ENCODE peak calls at places on chromosome 20, in five cellular contexts. D is SHP77, R is A549, N is SJSA1, P is HT1080. K is an unnamed sample.

GRCh38 chr20:6178537-6178936 is 55.7 kb upstream of the FERMT1 start:
- DNase-seq in D (peak; percentile 60), R (no peak), N (no peak), P (peak; percentile 4), K (no peak)

GRCh38 chr20:14929388-14929787 is 592.0 kb upstream of the FLRT3 start:
- DNase-seq in D (no peak), R (no peak), N (no peak), P (no peak), K (no peak)

GRCh38 chr20:18331694-18332093 is 43.4 kb downstream of the ZNF133 start:
- DNase-seq in D (no peak), R (no peak), N (no peak), P (no peak), K (no peak)

GRCh38 chr20:39645130-39645529 is 683.0 kb downstream of the DHX35 start:
- DNase-seq in D (no peak), R (no peak), N (no peak), P (no peak), K (no peak)

GRCh38 chr20:53737404-53738038 is 143.9 kb upstream of the ZNF217 start:
- DNase-seq in D (no peak), R (no peak), N (no peak), P (no peak), K (no peak)

GRCh38 chr20:10217517-10218410 is 866 bp upstream of the SNAP25 start:
- DNase-seq in D (peak; percentile 94), R (peak; percentile 65), N (peak; percentile 61), P (peak; percentile 85), K (no peak)

GRCh38 chr20:41027872-41028358 is 707 bp upstream of the TOP1 start:
- DNase-seq in D (no peak), R (no peak), N (no peak), P (no peak), K (no peak)

GRCh38 chr20:36792422-36792821 is 18.9 kb upstream of the DSN1 start:
- DNase-seq in D (no peak), R (peak; percentile 54), N (peak; percentile 73), P (peak; percentile 60), K (no peak)

GRCh38 chr20:44019638-44020335 is 105.1 kb downstream of the TOX2 start:
- DNase-seq in D (no peak), R (no peak), N (no peak), P (peak; percentile 59), K (no peak)

GRCh38 chr20:50558483-50558925 is 48.3 kb downstream of the PTPN1 start:
- DNase-seq in D (no peak), R (peak; percentile 76), N (peak; percentile 86), P (peak; percentile 96), K (no peak)

GRCh38 chr20:3239026-3239866 is at the start of gene SLC4A11:
- DNase-seq in D (peak; percentile 54), R (peak; percentile 83), N (peak; percentile 39), P (peak; percentile 66), K (no peak)

GRCh38 chr20:56627122-56628014 is 1.7 kb upstream of the TFAP2C start:
- DNase-seq in D (no peak), R (no peak), N (no peak), P (no peak), K (no peak)